ENCODE peak calls at places on chromosomes 6 and 20, in seven cellular contexts. F is BE2C, G is mucosa of descending colon, N is astrocyte of the spinal cord, Z is upper lobe of right lung, L is esophagus squamous epithelium, U is BJ. C is an unnamed sample.

GRCh38 chr6:13668291-13668928 is 43.2 kb downstream of the RANBP9 start:
- DNase-seq in F (no peak), G (no peak), N (no peak), Z (no peak), L (no peak), U (no peak), C (no peak)

GRCh38 chr6:10521104-10521808 is at the start of gene GCNT2:
- DNase-seq in F (no peak), G (no peak), N (peak), Z (no peak), L (no peak), U (no peak), C (peak)

GRCh38 chr6:136503303-136503702 is 46.9 kb downstream of the MAP7 start:
- DNase-seq in F (no peak), G (no peak), N (no peak), Z (no peak), L (no peak), U (no peak), C (no peak)

GRCh38 chr20:20010639-20011500 is 6.3 kb upstream of the NAA20 start:
- DNase-seq in F (no peak), G (no peak), N (peak), Z (no peak), L (no peak), U (peak), C (no peak)

GRCh38 chr20:36604952-36605308 is 649 bp upstream of the RAB5IF start:
- DNase-seq in F (no peak), G (peak), N (no peak), Z (peak), L (no peak), U (no peak), C (peak)

GRCh38 chr6:120736740-120737139 is 597.5 kb downstream of the TBC1D32 start:
- DNase-seq in F (no peak), G (no peak), N (no peak), Z (no peak), L (no peak), U (no peak), C (no peak)

GRCh38 chr6:107115695-107116327 is 496 bp upstream of the BEND3 start:
- DNase-seq in F (peak), G (peak), N (peak), Z (peak), L (no peak), U (no peak), C (peak)

GRCh38 chr6:100673641-100674040 is 207.5 kb downstream of the ASCC3 start:
- DNase-seq in F (no peak), G (no peak), N (no peak), Z (no peak), L (no peak), U (no peak), C (no peak)

GRCh38 chr6:26457796-26458688 is at the start of gene BTN2A1:
- DNase-seq in F (peak), G (peak), N (peak), Z (peak), L (peak), U (peak), C (peak)

GRCh38 chr6:108408861-108409260 is 114.0 kb downstream of the AFG1L start:
- DNase-seq in F (no peak), G (no peak), N (no peak), Z (no peak), L (no peak), U (no peak), C (no peak)

DNA sequence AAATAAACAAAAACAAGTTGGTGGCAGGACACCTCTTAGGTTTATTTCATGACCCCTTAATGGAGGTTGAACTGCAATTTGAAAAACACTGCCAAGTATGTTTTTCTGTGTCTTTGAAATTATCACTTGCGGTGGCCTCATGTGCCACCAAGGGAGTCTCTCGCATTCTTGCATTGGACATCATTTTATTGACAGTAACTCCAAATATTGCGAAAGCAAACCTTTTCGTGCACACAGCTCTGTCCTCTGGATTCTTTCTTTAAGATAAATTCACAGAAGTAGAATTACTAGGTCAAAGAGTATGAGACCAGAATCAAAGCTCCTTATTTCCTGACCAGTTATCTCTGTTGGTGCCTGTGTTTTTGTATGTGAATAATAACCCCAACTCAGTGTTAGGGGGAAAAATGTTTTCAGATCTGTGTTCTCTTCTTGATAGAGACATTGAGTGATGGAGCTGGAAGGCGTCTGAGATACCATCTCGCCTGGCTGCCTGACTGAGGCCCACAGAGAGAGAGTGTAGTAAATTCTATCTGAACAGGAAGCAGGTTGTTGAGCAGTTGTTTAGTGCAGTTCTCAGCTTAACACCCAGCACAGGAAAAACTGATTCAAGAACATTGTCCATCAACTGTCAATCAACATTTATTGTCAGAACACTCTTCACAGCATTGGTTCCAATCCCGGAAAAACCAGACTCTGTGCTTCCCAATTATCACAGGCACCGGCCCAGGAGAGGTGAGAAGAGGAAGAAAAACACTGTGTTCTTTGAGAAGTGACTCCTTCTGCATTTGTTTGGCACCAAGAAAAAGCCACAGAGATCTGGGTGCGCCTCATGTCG is 2.2 kb upstream of the CCDC167 start:
- DNase-seq in F (no peak), G (no peak), N (no peak), Z (no peak), L (no peak), U (no peak), C (no peak)
- H3K4me3 ChIP-seq in F (no peak), G (no peak), N (no peak), Z (no peak), L (no peak), U (no peak), C (no peak)

DNA sequence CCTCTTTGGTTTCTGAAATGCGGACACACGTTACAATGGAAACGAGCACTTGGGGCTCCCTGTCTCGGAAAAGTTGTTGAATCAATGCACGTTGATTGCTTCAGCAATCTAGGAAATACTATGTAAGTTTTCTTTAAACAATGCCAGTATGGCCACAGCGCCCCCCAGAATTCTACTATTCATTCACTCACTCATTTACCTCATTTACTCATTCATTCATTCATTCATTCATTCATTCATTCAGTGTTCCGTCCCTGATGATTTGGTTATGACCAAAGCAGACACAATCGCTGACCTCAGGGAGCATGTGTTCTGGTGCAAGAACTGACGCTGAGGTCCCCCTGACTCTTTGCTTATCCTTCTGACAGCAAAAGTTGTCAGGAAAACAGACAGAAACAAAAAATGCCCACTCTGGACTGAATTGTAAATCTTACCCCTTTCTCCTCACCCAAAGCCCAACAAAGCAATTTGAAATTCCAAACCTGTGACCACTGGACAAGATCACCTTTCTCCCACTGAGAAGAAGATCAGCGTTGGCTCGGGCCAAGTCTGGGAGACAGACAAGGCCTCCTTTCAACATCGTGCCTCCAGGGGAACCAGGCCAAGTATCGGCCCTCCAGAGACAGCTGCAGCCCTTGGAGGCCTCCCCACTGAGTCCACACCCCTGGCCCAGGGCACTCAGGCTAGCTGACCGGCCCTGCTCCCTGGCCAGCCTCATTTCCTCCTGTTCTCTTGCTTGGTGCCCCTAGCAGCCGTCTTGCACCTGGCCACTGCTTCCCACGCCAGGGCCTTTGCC is 15.0 kb upstream of the PMEPA1 start:
- DNase-seq in F (no peak), G (no peak), N (no peak), Z (no peak), L (no peak), U (no peak), C (no peak)
- H3K4me3 ChIP-seq in F (no peak), G (no peak), N (no peak), Z (no peak), L (no peak), U (no peak), C (no peak)

GRCh38 chr6:1870902-1871301 is 261.2 kb downstream of the FOXC1 start:
- DNase-seq in F (no peak), G (no peak), N (no peak), Z (no peak), L (no peak), U (no peak), C (no peak)

GRCh38 chr6:1868561-1869261 is 259.0 kb downstream of the FOXC1 start:
- DNase-seq in F (no peak), G (no peak), N (no peak), Z (no peak), L (no peak), U (no peak), C (no peak)

GRCh38 chr6:1871936-1872335 is 262.2 kb downstream of the FOXC1 start:
- DNase-seq in F (no peak), G (no peak), N (no peak), Z (no peak), L (no peak), U (no peak), C (no peak)

GRCh38 chr6:1869766-1870165 is 260.1 kb downstream of the FOXC1 start:
- DNase-seq in F (peak), G (no peak), N (no peak), Z (no peak), L (no peak), U (no peak), C (no peak)

DNA sequence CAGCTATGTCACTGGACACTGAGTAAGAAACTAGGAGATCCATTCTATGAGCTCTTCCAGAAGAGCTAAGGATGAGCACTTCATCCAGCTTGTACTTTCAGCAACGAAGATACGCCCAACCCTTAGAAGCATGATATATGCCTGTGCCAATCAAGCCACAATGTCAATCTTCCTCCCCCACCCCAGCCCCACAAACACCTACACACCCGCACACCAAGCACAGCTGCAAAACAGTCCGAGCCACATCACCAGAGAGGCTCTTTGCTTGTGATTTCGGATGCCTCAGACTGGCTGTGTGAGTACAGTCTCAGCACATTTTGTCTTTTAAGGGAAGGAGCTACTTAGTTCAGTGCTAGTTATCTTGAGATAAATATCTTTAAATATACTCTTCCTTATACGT is 260.6 kb downstream of the FOXC1 start:
- DNase-seq in F (no peak), G (no peak), N (no peak), Z (no peak), L (no peak), U (no peak), C (no peak)
- H3K4me3 ChIP-seq in F (no peak), G (no peak), N (no peak), Z (no peak), L (no peak), U (no peak), C (no peak)

GRCh38 chr6:37174515-37175331 is 4.8 kb downstream of the PIM1 start:
- DNase-seq in F (no peak), G (no peak), N (no peak), Z (no peak), L (no peak), U (no peak), C (no peak)
- H3K4me3 ChIP-seq in F (no peak), G (no peak), N (no peak), Z (peak), L (peak), U (no peak), C (no peak)

GRCh38 chr6:66849843-66850242 is 1142.8 kb upstream of the EYS start:
- DNase-seq in F (no peak), G (no peak), N (no peak), Z (no peak), L (no peak), U (no peak), C (peak)

GRCh38 chr6:66854014-66854413 is 1147.0 kb upstream of the EYS start:
- DNase-seq in F (no peak), G (no peak), N (no peak), Z (no peak), L (no peak), U (no peak), C (no peak)

GRCh38 chr6:66851930-66852329 is 1144.9 kb upstream of the EYS start:
- DNase-seq in F (no peak), G (no peak), N (peak), Z (no peak), L (no peak), U (no peak), C (no peak)

GRCh38 chr6:66848244-66848953 is 1141.4 kb upstream of the EYS start:
- DNase-seq in F (no peak), G (no peak), N (no peak), Z (no peak), L (no peak), U (no peak), C (no peak)
- H3K4me3 ChIP-seq in F (no peak), G (no peak), N (no peak), Z (no peak), L (no peak), U (no peak), C (no peak)

GRCh38 chr20:41619360-41620115 is 1.4 kb upstream of the CHD6 start:
- DNase-seq in F (no peak), G (no peak), N (peak), Z (no peak), L (no peak), U (no peak), C (peak)
- H3K4me3 ChIP-seq in F (peak), G (no peak), N (no peak), Z (no peak), L (no peak), U (no peak), C (no peak)

GRCh38 chr20:35303735-35304431 is 11.7 kb upstream of the FAM83C start:
- DNase-seq in F (peak), G (peak), N (peak), Z (peak), L (peak), U (no peak), C (peak)
- H3K4me3 ChIP-seq in F (no peak), G (no peak), N (no peak), Z (no peak), L (no peak), U (no peak), C (no peak)

C was measured in MG63.